ENCODE peak calls at places on chromosomes 16 and 17, in five cellular contexts. A is H9, M is IMR-90, U is K562, W is mammary epithelial cell. G is an unnamed sample.

GRCh38 chr16:85574672-85575475 is 38.2 kb upstream of the GSE1 start:
- DNase-seq in A (no peak), M (no peak), U (no peak), W (no peak), G (peak; percentile 88)

GRCh38 chr17:43832168-43832975 is 574 bp downstream of the MPP3 start:
- DNase-seq in A (no peak), M (peak; percentile 69), U (peak; percentile 78), W (peak; percentile 74), G (peak; percentile 57)

GRCh38 chr17:82281502-82282238 is 8.2 kb upstream of the CSNK1D start:
- DNase-seq in A (no peak), M (peak; percentile 33), U (no peak), W (peak; percentile 92), G (no peak)

GRCh38 chr17:76550712-76551615 is 11.1 kb downstream of the PRCD start:
- DNase-seq in A (peak; percentile 49), M (peak; percentile 54), U (no peak), W (peak; percentile 90), G (no peak)

GRCh38 chr17:43578699-43579569 is 32.8 kb upstream of the ETV4 start:
- DNase-seq in A (peak; percentile 70), M (peak; percentile 85), U (no peak), W (peak; percentile 49), G (peak; percentile 51)

GRCh38 chr16:76190480-76190879 is 86.7 kb upstream of the CNTNAP4 start:
- DNase-seq in A (no peak), M (no peak), U (no peak), W (no peak), G (no peak)

GRCh38 chr16:10752843-10753523 is 9.3 kb downstream of the NUBP1 start:
- DNase-seq in A (no peak), M (no peak), U (no peak), W (no peak), G (no peak)

GRCh38 chr16:53996961-53997360 is 289.6 kb downstream of the IRX3 start:
- DNase-seq in A (no peak), M (no peak), U (no peak), W (no peak), G (no peak)

GRCh38 chr16:15770512-15770911 is 86.3 kb downstream of the MYH11 start:
- DNase-seq in A (no peak), M (peak; percentile 77), U (no peak), W (no peak), G (no peak)

GRCh38 chr17:69466905-69467630 is 52.6 kb downstream of the MAP2K6 start:
- DNase-seq in A (peak; percentile 80), M (peak; percentile 62), U (no peak), W (peak; percentile 17), G (peak; percentile 77)

GRCh38 chr16:30017277-30017656 is 5.7 kb upstream of the C16orf92 start:
- DNase-seq in A (no peak), M (no peak), U (no peak), W (no peak), G (no peak)

GRCh38 chr17:62876664-62877411 is 68.7 kb upstream of the MARCHF10 start:
- DNase-seq in A (no peak), M (peak; percentile 76), U (no peak), W (peak; percentile 20), G (no peak)

GRCh38 chr17:60993497-60993896 is 315.8 kb downstream of the BCAS3 start:
- DNase-seq in A (no peak), M (no peak), U (no peak), W (no peak), G (no peak)

GRCh38 chr16:55552621-55553020 is 13.9 kb upstream of the CAPNS2 start:
- DNase-seq in A (no peak), M (peak; percentile 69), U (no peak), W (peak; percentile 86), G (no peak)

GRCh38 chr17:17782425-17783120 is 54.2 kb downstream of the SREBF1 start:
- DNase-seq in A (peak; percentile 73), M (no peak), U (peak; percentile 23), W (no peak), G (peak; percentile 72)

GRCh38 chr16:82655720-82656500 is 29.1 kb downstream of the CDH13 start:
- DNase-seq in A (no peak), M (no peak), U (no peak), W (no peak), G (no peak)

GRCh38 chr17:30921544-30922196 is at the start of gene ADAP2:
- DNase-seq in A (peak; percentile 68), M (no peak), U (peak; percentile 34), W (peak; percentile 23), G (peak; percentile 76)

GRCh38 chr16:14199624-14200023 is 128.5 kb downstream of the MRTFB start:
- DNase-seq in A (no peak), M (peak; percentile 27), U (no peak), W (peak; percentile 37), G (no peak)

GRCh38 chr16:55370762-55371482 is 46.9 kb downstream of the IRX6 start:
- DNase-seq in A (peak; percentile 78), M (peak; percentile 8), U (peak; percentile 13), W (peak; percentile 42), G (peak; percentile 93)

GRCh38 chr17:50630524-50631194 is 4.0 kb upstream of the ABCC3 start:
- DNase-seq in A (peak; percentile 79), M (no peak), U (peak; percentile 44), W (peak; percentile 41), G (peak; percentile 51)

GRCh38 chr17:60107526-60108257 is 29.0 kb upstream of the HEATR6 start:
- DNase-seq in A (no peak), M (no peak), U (peak; percentile 4), W (no peak), G (no peak)

GRCh38 chr17:16122697-16123434 is 92.5 kb downstream of the NCOR1 start:
- DNase-seq in A (no peak), M (peak; percentile 45), U (no peak), W (peak; percentile 85), G (no peak)

GRCh38 chr17:56478836-56479447 is 114.6 kb upstream of the NOG start:
- DNase-seq in A (peak; percentile 52), M (peak; percentile 25), U (peak; percentile 18), W (peak; percentile 32), G (peak; percentile 54)

GRCh38 chr17:39872700-39873099 is 4.7 kb downstream of the ZPBP2 start:
- DNase-seq in A (no peak), M (peak; percentile 31), U (no peak), W (peak; percentile 32), G (no peak)

GRCh38 chr16:68396481-68396880 is 51.8 kb downstream of the SMPD3 start:
- DNase-seq in A (no peak), M (peak; percentile 58), U (no peak), W (peak; percentile 26), G (peak; percentile 41)

GRCh38 chr17:19361326-19361725 is 1.2 kb downstream of the B9D1 start:
- DNase-seq in A (no peak), M (no peak), U (no peak), W (no peak), G (no peak)

GRCh38 chr16:65122974-65123845 is 1.3 kb upstream of the CDH11 start:
- DNase-seq in A (peak; percentile 35), M (peak; percentile 63), U (no peak), W (no peak), G (peak; percentile 69)

GRCh38 chr17:863880-864279 is 81.7 kb downstream of the MRM3 start:
- DNase-seq in A (no peak), M (no peak), U (no peak), W (no peak), G (no peak)

GRCh38 chr17:82753516-82753915 is 1.7 kb downstream of the TBCD start:
- DNase-seq in A (no peak), M (no peak), U (no peak), W (no peak), G (no peak)

GRCh38 chr17:56146005-56146404 is 7.3 kb upstream of the ANKFN1 start:
- DNase-seq in A (no peak), M (no peak), U (no peak), W (no peak), G (no peak)

GRCh38 chr17:66308856-66309255 is 6.4 kb downstream of the PRKCA start:
- DNase-seq in A (no peak), M (no peak), U (no peak), W (no peak), G (no peak)

DNA sequence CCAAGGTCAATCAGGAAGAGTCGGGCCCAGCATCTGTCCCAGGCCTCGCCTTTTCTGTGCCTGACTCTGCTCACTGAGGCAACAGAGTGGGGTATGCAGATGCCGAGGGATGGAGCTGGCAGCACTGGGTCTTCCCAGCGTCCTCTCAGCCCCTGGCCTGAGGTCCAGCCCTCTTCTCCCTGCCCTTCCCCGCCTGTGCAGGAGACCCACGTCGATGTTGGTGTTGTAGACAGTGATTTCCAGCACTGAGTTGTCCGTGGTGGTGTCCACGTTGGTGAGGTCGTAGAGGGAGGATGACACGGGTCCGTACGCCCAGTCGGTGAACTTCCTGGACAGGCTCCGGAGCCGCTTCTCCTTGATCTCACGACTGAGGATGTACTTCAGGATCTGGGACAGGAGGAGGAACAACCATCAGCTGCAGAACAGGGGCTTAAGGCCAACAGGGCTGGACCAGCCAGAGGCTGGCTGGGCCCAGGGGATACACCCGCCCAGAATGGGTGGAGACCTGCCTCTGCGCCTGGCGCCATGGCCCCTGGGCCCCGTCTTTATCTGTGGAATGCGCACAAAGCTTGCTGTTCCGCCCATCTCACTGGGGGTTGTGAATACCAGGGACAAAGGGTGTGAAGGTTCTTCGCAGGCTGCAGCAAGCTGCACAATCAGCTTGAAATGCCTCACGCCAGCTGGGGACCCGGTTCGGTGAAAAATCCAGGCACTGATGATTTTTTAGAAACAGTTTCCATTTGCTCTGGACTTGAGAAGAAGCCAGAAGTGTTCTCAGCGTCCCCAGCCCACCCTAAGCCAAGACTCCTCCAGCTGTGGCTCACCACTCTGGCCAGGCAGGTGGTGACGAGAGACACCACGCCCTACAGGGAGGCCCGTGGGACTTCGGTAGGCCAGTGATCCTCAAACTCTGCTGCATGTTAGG is 27.5 kb downstream of the TRPV3 start:
- DNase-seq in A (peak; percentile 72), M (no peak), U (no peak), W (no peak), G (peak; percentile 90)
- H3K9ac ChIP-seq in A (no peak overlapping the region), M (no peak overlapping the region), U (no peak overlapping the region), W (no peak overlapping the region), G (no peak overlapping the region)

GRCh38 chr16:33877-34707 is 19.3 kb downstream of the POLR3K start:
- DNase-seq in A (no peak), M (no peak), U (no peak), W (no peak), G (no peak)
- H3K9ac ChIP-seq in A (no peak overlapping the region), M (no peak overlapping the region), U (peak overlapping the region; percentile 69), W (no peak overlapping the region), G (no peak overlapping the region)

GRCh38 chr17:79922161-79922569 is 82.9 kb upstream of the CBX4 start:
- DNase-seq in A (no peak), M (no peak), U (no peak), W (no peak), G (no peak)
- H3K9ac ChIP-seq in A (no peak overlapping the region), M (no peak overlapping the region), U (no peak overlapping the region), W (no peak overlapping the region), G (no peak overlapping the region)

GRCh38 chr16:78577597-78577996 is 478.1 kb downstream of the WWOX start:
- DNase-seq in A (no peak), M (no peak), U (no peak), W (no peak), G (no peak)
- H3K9ac ChIP-seq in A (no peak overlapping the region), M (no peak overlapping the region), U (no peak overlapping the region), W (no peak overlapping the region), G (no peak overlapping the region)